ENCODE peak calls at places on chromosomes 4 and X, in five cellular contexts. V is CD4-positive, alpha-beta T cell; M is PC-3; L is psoas muscle; N is esophagus squamous epithelium. Z is an unnamed sample.

GRCh38 chr4:56424697-56425514 is 10.5 kb downstream of the PPAT start:
- DNase-seq in V (peak; percentile 23), M (peak; percentile 61), L (no peak), N (no peak), Z (peak; percentile 22)

GRCh38 chrX:78625292-78625909 is 33.7 kb downstream of the RTL3 start:
- DNase-seq in V (no peak), M (no peak), L (no peak), N (no peak), Z (no peak)

GRCh38 chrX:32448320-32448719 is 763.0 kb downstream of the DMD start:
- DNase-seq in V (no peak), M (no peak), L (no peak), N (no peak), Z (no peak)

GRCh38 chr4:121633642-121634041 is 63.1 kb downstream of the ANXA5 start:
- DNase-seq in V (no peak), M (no peak), L (no peak), N (no peak), Z (no peak)

GRCh38 chr4:115883862-115884261 is 770.4 kb upstream of the NDST4 start:
- DNase-seq in V (no peak), M (no peak), L (no peak), N (no peak), Z (no peak)

GRCh38 chr4:65170768-65171514 is 499.3 kb downstream of the EPHA5 start:
- DNase-seq in V (no peak), M (no peak), L (no peak), N (no peak), Z (no peak)

GRCh38 chr4:71694946-71695345 is 88.9 kb downstream of the GC start:
- DNase-seq in V (no peak), M (no peak), L (no peak), N (no peak), Z (no peak)

GRCh38 chrX:54786972-54787371 is 11.1 kb downstream of the ITIH6 start:
- DNase-seq in V (peak; percentile 11), M (peak; percentile 53), L (no peak), N (no peak), Z (peak; percentile 35)

GRCh38 chrX:8084023-8084422 is 87.0 kb downstream of the VCX2 start:
- DNase-seq in V (no peak), M (peak; percentile 13), L (no peak), N (no peak), Z (no peak)

GRCh38 chrX:103640401-103641155 is 11.8 kb downstream of the TCEAL1 start:
- DNase-seq in V (no peak), M (peak; percentile 60), L (no peak), N (no peak), Z (no peak)

GRCh38 chrX:97685753-97686152 is 802.0 kb downstream of the RPA4 start:
- DNase-seq in V (no peak), M (peak; percentile 62), L (no peak), N (no peak), Z (peak; percentile 12)

GRCh38 chrX:78650906-78651437 is 8.2 kb downstream of the RTL3 start:
- DNase-seq in V (no peak), M (peak; percentile 2), L (no peak), N (no peak), Z (no peak)

GRCh38 chr4:16524911-16525574 is 298.8 kb upstream of the TAPT1 start:
- DNase-seq in V (no peak), M (no peak), L (no peak), N (no peak), Z (no peak)

GRCh38 chr4:44578954-44579353 is 72.5 kb downstream of the YIPF7 start:
- DNase-seq in V (no peak), M (no peak), L (no peak), N (no peak), Z (no peak)

GRCh38 chr4:85779165-85779564 is 304.2 kb downstream of the ARHGAP24 start:
- DNase-seq in V (no peak), M (peak; percentile 24), L (no peak), N (no peak), Z (no peak)

GRCh38 chr4:11741190-11741652 is 312.5 kb upstream of the HS3ST1 start:
- DNase-seq in V (no peak), M (peak; percentile 39), L (no peak), N (no peak), Z (no peak)

GRCh38 chrX:31178769-31179125 is 106.9 kb upstream of the FTHL17 start:
- DNase-seq in V (no peak), M (no peak), L (no peak), N (no peak), Z (no peak)

GRCh38 chr4:55598641-55599040 is 6.6 kb upstream of the PDCL2 start:
- DNase-seq in V (no peak), M (no peak), L (no peak), N (no peak), Z (no peak)

GRCh38 chrX:97740044-97740443 is 856.3 kb downstream of the RPA4 start:
- DNase-seq in V (no peak), M (peak; percentile 72), L (no peak), N (no peak), Z (no peak)

GRCh38 chr4:56744030-56744429 is 62.9 kb upstream of the HOPX start:
- DNase-seq in V (no peak), M (no peak), L (no peak), N (no peak), Z (no peak)

GRCh38 chrX:79413009-79413408 is 45.9 kb upstream of the ITM2A start:
- DNase-seq in V (no peak), M (peak; percentile 39), L (no peak), N (no peak), Z (no peak)

GRCh38 chr4:139416073-139416673 is 37.7 kb upstream of the RAB33B start:
- DNase-seq in V (no peak), M (peak; percentile 34), L (no peak), N (no peak), Z (no peak)

GRCh38 chr4:141102367-141102766 is 30.9 kb downstream of the RNF150 start:
- DNase-seq in V (no peak), M (peak; percentile 77), L (no peak), N (no peak), Z (peak; percentile 42)

GRCh38 chr4:98746936-98747658 is 88.7 kb upstream of the TSPAN5 start:
- DNase-seq in V (no peak), M (no peak), L (no peak), N (no peak), Z (no peak)

GRCh38 chr4:3376266-3376665 is 65.5 kb upstream of the HGFAC start:
- DNase-seq in V (no peak), M (no peak), L (no peak), N (no peak), Z (no peak)

GRCh38 chr4:119046263-119046662 is 89.4 kb upstream of the MYOZ2 start:
- DNase-seq in V (no peak), M (no peak), L (peak; percentile 80), N (no peak), Z (no peak)

GRCh38 chr4:3270141-3270611 is 21.2 kb downstream of the MSANTD1 start:
- DNase-seq in V (no peak), M (no peak), L (peak; percentile 63), N (no peak), Z (no peak)

GRCh38 chr4:150250293-150250997 is 172.2 kb downstream of the DCLK2 start:
- DNase-seq in V (no peak), M (no peak), L (no peak), N (no peak), Z (no peak)

GRCh38 chr4:159390648-159391047 is 287.8 kb downstream of the RAPGEF2 start:
- DNase-seq in V (no peak), M (peak; percentile 97), L (no peak), N (no peak), Z (no peak)

GRCh38 chr4:176995-177394 is 52.7 kb downstream of the ZNF718 start:
- DNase-seq in V (no peak), M (no peak), L (no peak), N (no peak), Z (no peak)
- H3K9me3 ChIP-seq in V (peaks cover 98% of the 10 kb centered on the region), M (peaks cover 9% of the 10 kb centered on the region), L (peaks cover 90% of the 10 kb centered on the region), N (peaks cover 99% of the 10 kb centered on the region), Z (no peaks in the 10 kb centered on the region)

DNA sequence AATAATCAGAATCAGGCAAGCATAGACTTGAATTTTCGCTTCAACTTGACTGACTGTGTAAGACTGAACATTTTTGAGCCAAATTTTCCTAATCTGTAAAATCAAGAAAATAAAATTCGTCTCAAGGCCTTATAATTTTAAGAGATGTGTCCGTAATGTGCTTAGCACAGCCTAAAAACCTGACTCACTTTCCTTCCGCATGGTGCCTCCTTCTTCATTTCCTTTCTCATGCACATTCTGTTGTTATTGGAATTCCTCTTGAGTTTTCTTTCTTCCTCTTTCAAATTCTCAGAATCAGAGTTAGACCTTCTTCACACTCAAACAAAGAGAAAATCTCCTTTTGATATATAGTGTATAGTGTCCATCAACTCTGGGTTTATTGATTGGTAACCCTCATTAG is 208.9 kb upstream of the SLIT2 start:
- DNase-seq in V (no peak), M (no peak), L (no peak), N (no peak), Z (no peak)
- H3K9me3 ChIP-seq in V (no peaks in the 10 kb centered on the region), M (no peaks in the 10 kb centered on the region), L (no peaks in the 10 kb centered on the region), N (no peaks in the 10 kb centered on the region), Z (no peaks in the 10 kb centered on the region)

GRCh38 chrX:48472225-48472624 is 2.2 kb upstream of the SLC38A5 start:
- DNase-seq in V (no peak), M (no peak), L (no peak), N (no peak), Z (no peak)

GRCh38 chrX:48468693-48469691 is 1.1 kb downstream of the SLC38A5 start:
- DNase-seq in V (peak; percentile 32), M (no peak), L (no peak), N (no peak), Z (no peak)

GRCh38 chrX:48470833-48471118 is 716 bp upstream of the SLC38A5 start:
- DNase-seq in V (no peak), M (no peak), L (no peak), N (no peak), Z (no peak)

GRCh38 chrX:48471504-48471903 is 1.4 kb upstream of the SLC38A5 start:
- DNase-seq in V (no peak), M (no peak), L (no peak), N (no peak), Z (no peak)

GRCh38 chrX:48470110-48470832 is at the start of gene SLC38A5:
- DNase-seq in V (no peak), M (no peak), L (no peak), N (no peak), Z (no peak)
- H3K9me3 ChIP-seq in V (no peaks in the 10 kb centered on the region), M (no peaks in the 10 kb centered on the region), L (no peaks in the 10 kb centered on the region), N (no peaks in the 10 kb centered on the region), Z (no peaks in the 10 kb centered on the region)

DNA sequence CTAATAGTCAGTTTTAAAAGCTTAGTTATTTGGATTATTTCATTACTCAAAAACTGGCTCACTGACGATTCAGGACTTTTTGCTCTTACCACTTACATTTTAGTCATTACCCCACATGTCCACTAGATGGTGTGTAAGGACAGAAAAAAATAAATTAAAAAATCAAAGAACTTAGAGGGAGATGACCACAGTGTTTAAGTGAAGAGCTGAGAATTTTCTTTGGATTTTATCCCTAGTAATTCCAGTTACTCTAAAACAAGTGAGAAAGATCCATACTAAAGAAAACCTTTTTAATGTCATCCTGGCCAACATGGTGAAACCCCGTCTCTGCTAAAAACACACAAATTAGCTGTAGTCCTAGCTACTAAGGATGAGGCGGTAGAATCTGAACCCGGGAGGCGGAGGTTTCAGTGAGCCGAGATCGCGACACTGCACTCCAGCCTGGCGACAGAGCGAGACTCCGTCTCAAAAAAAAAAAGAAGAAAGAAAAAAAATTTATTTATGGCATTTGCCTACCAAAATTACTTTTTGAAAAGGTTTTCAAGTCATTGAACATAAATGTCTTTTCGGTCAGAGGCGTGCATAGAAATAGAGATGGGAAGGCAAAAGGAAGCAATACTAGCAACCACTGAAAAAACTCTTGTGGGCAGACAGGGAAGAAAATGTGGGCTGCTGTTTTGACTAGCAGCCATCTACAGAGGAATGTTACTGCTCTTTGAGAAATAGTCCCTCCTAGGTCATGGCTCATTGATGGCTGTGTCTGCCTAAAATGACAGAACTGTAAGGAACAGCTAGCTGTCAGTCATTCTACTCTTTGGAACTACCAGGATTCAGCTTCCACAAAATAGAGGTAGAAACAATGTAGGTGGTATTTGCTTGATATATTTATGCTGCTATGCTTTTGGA is 26.6 kb upstream of the TMPRSS11B start:
- DNase-seq in V (no peak), M (peak; percentile 81), L (no peak), N (no peak), Z (no peak)
- H3K9me3 ChIP-seq in V (no peaks in the 10 kb centered on the region), M (no peaks in the 10 kb centered on the region), L (no peaks in the 10 kb centered on the region), N (no peaks in the 10 kb centered on the region), Z (no peaks in the 10 kb centered on the region)

Z was measured in BE2C.